ENCODE peak calls at places on chromosomes 3 and 15, in seven cellular contexts. One of them, this sample, is unnamed. For H3K4me1, the result is how much of the 10 kb centered on the place peaks cover.

GRCh38 chr3:59699648-59700320 is 650.0 kb upstream of the CFAP20DC start:
- DNase-seq in A549: no peak
- DNase-seq in upper lobe of right lung: no peak
- DNase-seq in pancreas: no peak
- DNase-seq in neural progenitor cell: no peak
- DNase-seq in effector memory CD4-positive, alpha-beta T cell: no peak
- DNase-seq in testis: no peak
- DNase-seq in this sample: no peak

GRCh38 chr15:45200001-45200798 is 12.4 kb upstream of the SHF start:
- DNase-seq in effector memory CD4-positive, alpha-beta T cell: peak
- DNase-seq in pancreas: peak
- DNase-seq in testis: peak
- DNase-seq in A549: peak
- DNase-seq in neural progenitor cell: peak
- DNase-seq in upper lobe of right lung: peak
- DNase-seq in this sample: peak

GRCh38 chr3:182212479-182213076 is 500.9 kb downstream of the SOX2 start:
- DNase-seq in A549: peak
- DNase-seq in neural progenitor cell: no peak
- DNase-seq in effector memory CD4-positive, alpha-beta T cell: no peak
- DNase-seq in pancreas: no peak
- DNase-seq in testis: no peak
- DNase-seq in upper lobe of right lung: no peak
- DNase-seq in this sample: no peak

GRCh38 chr3:127671523-127672428 is 976 bp upstream of the ABTB1 start:
- DNase-seq in neural progenitor cell: peak
- DNase-seq in pancreas: peak
- DNase-seq in A549: no peak
- DNase-seq in upper lobe of right lung: peak
- DNase-seq in effector memory CD4-positive, alpha-beta T cell: no peak
- DNase-seq in testis: no peak
- DNase-seq in this sample: peak

GRCh38 chr3:71226565-71227281 is 356.8 kb downstream of the FOXP1 start:
- DNase-seq in neural progenitor cell: no peak
- DNase-seq in effector memory CD4-positive, alpha-beta T cell: peak
- DNase-seq in A549: no peak
- DNase-seq in upper lobe of right lung: no peak
- DNase-seq in pancreas: no peak
- DNase-seq in testis: no peak
- DNase-seq in this sample: no peak

GRCh38 chr15:72312605-72313447 is 7.1 kb downstream of the CELF6 start:
- DNase-seq in upper lobe of right lung: peak
- DNase-seq in A549: peak
- DNase-seq in pancreas: peak
- DNase-seq in effector memory CD4-positive, alpha-beta T cell: peak
- DNase-seq in neural progenitor cell: peak
- DNase-seq in testis: peak
- DNase-seq in this sample: peak

GRCh38 chr15:58062983-58063382 is 2.5 kb downstream of the ALDH1A2 start:
- DNase-seq in neural progenitor cell: no peak
- DNase-seq in A549: no peak
- DNase-seq in upper lobe of right lung: no peak
- DNase-seq in effector memory CD4-positive, alpha-beta T cell: no peak
- DNase-seq in pancreas: no peak
- DNase-seq in testis: no peak
- DNase-seq in this sample: no peak

GRCh38 chr3:86702381-86702958 is 288.5 kb downstream of the VGLL3 start:
- DNase-seq in neural progenitor cell: peak
- DNase-seq in testis: no peak
- DNase-seq in upper lobe of right lung: no peak
- DNase-seq in A549: peak
- DNase-seq in pancreas: no peak
- DNase-seq in effector memory CD4-positive, alpha-beta T cell: no peak
- DNase-seq in this sample: no peak

GRCh38 chr15:26890451-26890850 is 23.6 kb downstream of the GABRA5 start:
- DNase-seq in testis: no peak
- DNase-seq in A549: no peak
- DNase-seq in upper lobe of right lung: no peak
- DNase-seq in neural progenitor cell: no peak
- DNase-seq in effector memory CD4-positive, alpha-beta T cell: no peak
- DNase-seq in pancreas: no peak
- DNase-seq in this sample: no peak

GRCh38 chr15:26890988-26891387 is 24.1 kb downstream of the GABRA5 start:
- DNase-seq in testis: no peak
- DNase-seq in effector memory CD4-positive, alpha-beta T cell: no peak
- DNase-seq in upper lobe of right lung: no peak
- DNase-seq in neural progenitor cell: no peak
- DNase-seq in pancreas: no peak
- DNase-seq in A549: no peak
- DNase-seq in this sample: no peak

GRCh38 chr15:26889298-26889898 is 22.5 kb downstream of the GABRA5 start:
- DNase-seq in A549: peak
- DNase-seq in effector memory CD4-positive, alpha-beta T cell: peak
- DNase-seq in pancreas: no peak
- DNase-seq in upper lobe of right lung: no peak
- DNase-seq in testis: peak
- DNase-seq in neural progenitor cell: peak
- DNase-seq in this sample: peak

GRCh38 chr15:26887926-26888666 is 21.2 kb downstream of the GABRA5 start:
- DNase-seq in effector memory CD4-positive, alpha-beta T cell: no peak
- DNase-seq in A549: peak
- DNase-seq in upper lobe of right lung: no peak
- DNase-seq in pancreas: no peak
- DNase-seq in testis: no peak
- DNase-seq in neural progenitor cell: no peak
- DNase-seq in this sample: no peak

DNA sequence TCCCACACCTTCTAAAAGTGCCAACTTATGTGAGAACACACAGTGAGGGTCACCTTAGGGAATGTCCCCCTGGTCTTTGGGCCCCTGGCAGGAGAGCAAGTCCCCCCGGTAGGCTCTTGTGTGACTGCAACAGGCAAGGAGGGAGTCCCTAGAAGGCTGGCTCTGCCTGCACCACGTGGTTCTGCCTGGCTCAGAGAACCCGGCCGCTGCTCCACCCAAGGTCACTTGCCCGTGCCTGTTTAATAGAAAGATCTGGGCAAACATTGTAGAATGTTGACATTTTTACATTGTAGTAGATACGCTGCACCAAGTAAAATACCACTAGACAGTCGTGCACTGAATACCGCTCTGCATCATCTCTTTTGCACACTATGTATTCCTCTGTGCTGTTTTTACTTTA is 21.9 kb downstream of the GABRA5 start:
- DNase-seq in neural progenitor cell: no peak
- DNase-seq in A549: peak
- DNase-seq in pancreas: no peak
- DNase-seq in testis: peak
- DNase-seq in effector memory CD4-positive, alpha-beta T cell: no peak
- DNase-seq in upper lobe of right lung: no peak
- DNase-seq in this sample: no peak
- H3K4me3 ChIP-seq in neural progenitor cell: no peak
- H3K4me3 ChIP-seq in A549: no peak
- H3K4me3 ChIP-seq in pancreas: no peak
- H3K4me3 ChIP-seq in testis: no peak
- H3K4me3 ChIP-seq in effector memory CD4-positive, alpha-beta T cell: no peak
- H3K4me3 ChIP-seq in upper lobe of right lung: no peak
- H3K4me3 ChIP-seq in this sample: no peak

GRCh38 chr3:142861926-142862325 is 27.0 kb downstream of the PCOLCE2 start:
- DNase-seq in upper lobe of right lung: no peak
- DNase-seq in testis: no peak
- DNase-seq in pancreas: no peak
- DNase-seq in A549: no peak
- DNase-seq in neural progenitor cell: no peak
- DNase-seq in effector memory CD4-positive, alpha-beta T cell: no peak
- DNase-seq in this sample: no peak
- H3K4me1 ChIP-seq in upper lobe of right lung: under half
- H3K4me1 ChIP-seq in testis: under half
- H3K4me1 ChIP-seq in pancreas: under half
- H3K4me1 ChIP-seq in A549: under half
- H3K4me1 ChIP-seq in neural progenitor cell: under half
- H3K4me1 ChIP-seq in effector memory CD4-positive, alpha-beta T cell: under half
- H3K4me1 ChIP-seq in this sample: under half

DNA sequence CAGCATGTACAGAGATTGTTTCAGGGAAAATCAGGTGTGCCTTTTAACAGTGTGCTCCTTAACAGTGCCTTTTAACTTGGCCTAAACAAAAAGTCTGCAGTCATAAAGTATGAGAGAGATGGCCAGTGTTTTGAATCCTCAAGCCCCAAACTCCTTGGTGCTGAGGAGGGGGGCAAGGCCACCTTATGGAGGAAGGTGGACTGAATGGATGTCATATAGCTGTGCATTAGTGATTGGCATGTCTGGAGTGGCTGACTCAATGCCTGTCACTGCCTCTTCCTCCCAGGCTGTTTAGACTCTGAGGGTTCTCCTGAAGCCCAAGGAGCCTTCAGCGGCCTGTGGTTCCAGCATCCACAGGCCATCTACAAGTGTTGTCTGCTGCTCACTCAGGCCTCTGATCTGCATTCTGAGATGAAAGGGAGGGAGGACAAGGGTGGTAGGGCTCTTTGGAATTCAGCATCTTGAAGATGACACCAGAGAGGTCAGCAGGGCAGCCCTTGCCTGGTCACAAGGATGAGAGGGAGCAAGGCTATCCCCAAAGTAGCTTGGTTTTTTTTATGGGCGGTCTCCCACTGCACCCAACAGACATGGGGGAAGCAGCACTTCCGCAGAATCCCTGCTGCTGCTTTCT is 1.5 kb downstream of the FOXL2NB start:
- DNase-seq in effector memory CD4-positive, alpha-beta T cell: no peak
- DNase-seq in upper lobe of right lung: no peak
- DNase-seq in testis: no peak
- DNase-seq in A549: no peak
- DNase-seq in neural progenitor cell: no peak
- DNase-seq in pancreas: no peak
- DNase-seq in this sample: no peak
- H3K4me3 ChIP-seq in effector memory CD4-positive, alpha-beta T cell: no peak
- H3K4me3 ChIP-seq in upper lobe of right lung: no peak
- H3K4me3 ChIP-seq in testis: no peak
- H3K4me3 ChIP-seq in A549: no peak
- H3K4me3 ChIP-seq in neural progenitor cell: no peak
- H3K4me3 ChIP-seq in pancreas: no peak
- H3K4me3 ChIP-seq in this sample: no peak

GRCh38 chr15:48550822-48551525 is 94.5 kb downstream of the FBN1 start:
- DNase-seq in testis: no peak
- DNase-seq in A549: no peak
- DNase-seq in effector memory CD4-positive, alpha-beta T cell: no peak
- DNase-seq in neural progenitor cell: no peak
- DNase-seq in pancreas: no peak
- DNase-seq in upper lobe of right lung: no peak
- DNase-seq in this sample: no peak

GRCh38 chr15:48541659-48542334 is 103.7 kb downstream of the FBN1 start:
- DNase-seq in A549: no peak
- DNase-seq in effector memory CD4-positive, alpha-beta T cell: no peak
- DNase-seq in upper lobe of right lung: no peak
- DNase-seq in testis: no peak
- DNase-seq in pancreas: no peak
- DNase-seq in neural progenitor cell: no peak
- DNase-seq in this sample: no peak

GRCh38 chr15:48548376-48548775 is 97.1 kb downstream of the FBN1 start:
- DNase-seq in upper lobe of right lung: no peak
- DNase-seq in neural progenitor cell: no peak
- DNase-seq in effector memory CD4-positive, alpha-beta T cell: no peak
- DNase-seq in A549: no peak
- DNase-seq in pancreas: no peak
- DNase-seq in testis: no peak
- DNase-seq in this sample: no peak

GRCh38 chr15:48544816-48545215 is 100.7 kb downstream of the FBN1 start:
- DNase-seq in upper lobe of right lung: no peak
- DNase-seq in testis: no peak
- DNase-seq in neural progenitor cell: no peak
- DNase-seq in pancreas: no peak
- DNase-seq in A549: no peak
- DNase-seq in effector memory CD4-positive, alpha-beta T cell: no peak
- DNase-seq in this sample: no peak

GRCh38 chr15:48547305-48547704 is 98.2 kb downstream of the FBN1 start:
- DNase-seq in pancreas: no peak
- DNase-seq in neural progenitor cell: no peak
- DNase-seq in effector memory CD4-positive, alpha-beta T cell: no peak
- DNase-seq in upper lobe of right lung: no peak
- DNase-seq in A549: no peak
- DNase-seq in testis: no peak
- DNase-seq in this sample: no peak
- H3K4me1 ChIP-seq in pancreas: under half
- H3K4me1 ChIP-seq in neural progenitor cell: under half
- H3K4me1 ChIP-seq in effector memory CD4-positive, alpha-beta T cell: under half
- H3K4me1 ChIP-seq in upper lobe of right lung: under half
- H3K4me1 ChIP-seq in A549: under half
- H3K4me1 ChIP-seq in testis: under half
- H3K4me1 ChIP-seq in this sample: under half

DNA sequence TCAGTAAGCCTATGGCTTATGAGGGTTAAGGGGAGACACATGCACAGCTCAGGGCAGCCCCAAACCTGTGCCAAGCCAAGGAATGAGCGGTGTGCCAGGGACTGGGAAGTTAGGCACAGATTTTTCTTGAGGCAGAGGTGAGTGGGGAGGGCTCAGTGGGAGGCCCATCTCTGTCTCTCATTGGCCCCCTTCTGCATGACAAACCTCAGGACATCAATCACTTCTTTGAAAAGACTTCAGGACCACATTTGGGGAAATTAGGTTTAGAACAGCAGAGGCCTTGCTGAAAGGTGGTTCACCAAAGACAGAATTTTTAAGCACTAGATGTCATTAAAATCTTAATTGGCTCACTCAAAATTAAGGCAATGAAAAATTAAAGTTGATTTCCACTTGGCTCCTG is 57.2 kb downstream of the RAB11A start:
- DNase-seq in neural progenitor cell: no peak
- DNase-seq in A549: no peak
- DNase-seq in upper lobe of right lung: no peak
- DNase-seq in effector memory CD4-positive, alpha-beta T cell: no peak
- DNase-seq in pancreas: no peak
- DNase-seq in testis: no peak
- DNase-seq in this sample: no peak
- H3K4me3 ChIP-seq in neural progenitor cell: no peak
- H3K4me3 ChIP-seq in A549: no peak
- H3K4me3 ChIP-seq in upper lobe of right lung: no peak
- H3K4me3 ChIP-seq in effector memory CD4-positive, alpha-beta T cell: no peak
- H3K4me3 ChIP-seq in pancreas: no peak
- H3K4me3 ChIP-seq in testis: no peak
- H3K4me3 ChIP-seq in this sample: no peak

GRCh38 chr3:171807129-171807675 is 3.1 kb downstream of the PLD1 start:
- DNase-seq in A549: no peak
- DNase-seq in neural progenitor cell: no peak
- DNase-seq in pancreas: no peak
- DNase-seq in upper lobe of right lung: no peak
- DNase-seq in testis: no peak
- DNase-seq in effector memory CD4-positive, alpha-beta T cell: no peak
- DNase-seq in this sample: no peak

GRCh38 chr3:171807806-171808205 is 2.5 kb downstream of the PLD1 start:
- DNase-seq in testis: no peak
- DNase-seq in A549: no peak
- DNase-seq in neural progenitor cell: no peak
- DNase-seq in pancreas: no peak
- DNase-seq in effector memory CD4-positive, alpha-beta T cell: no peak
- DNase-seq in upper lobe of right lung: no peak
- DNase-seq in this sample: no peak

GRCh38 chr3:171804618-171805389 is 5.5 kb downstream of the PLD1 start:
- DNase-seq in upper lobe of right lung: no peak
- DNase-seq in neural progenitor cell: no peak
- DNase-seq in effector memory CD4-positive, alpha-beta T cell: no peak
- DNase-seq in pancreas: no peak
- DNase-seq in A549: no peak
- DNase-seq in testis: peak
- DNase-seq in this sample: no peak

GRCh38 chr3:171805687-171806086 is 4.6 kb downstream of the PLD1 start:
- DNase-seq in pancreas: no peak
- DNase-seq in testis: no peak
- DNase-seq in neural progenitor cell: no peak
- DNase-seq in upper lobe of right lung: no peak
- DNase-seq in effector memory CD4-positive, alpha-beta T cell: no peak
- DNase-seq in A549: no peak
- DNase-seq in this sample: no peak

GRCh38 chr3:171806200-171807128 is 3.8 kb downstream of the PLD1 start:
- DNase-seq in A549: peak
- DNase-seq in upper lobe of right lung: no peak
- DNase-seq in pancreas: no peak
- DNase-seq in testis: no peak
- DNase-seq in neural progenitor cell: no peak
- DNase-seq in effector memory CD4-positive, alpha-beta T cell: no peak
- DNase-seq in this sample: no peak
- H3K4me1 ChIP-seq in A549: half or more
- H3K4me1 ChIP-seq in upper lobe of right lung: under half
- H3K4me1 ChIP-seq in pancreas: under half
- H3K4me1 ChIP-seq in testis: under half
- H3K4me1 ChIP-seq in neural progenitor cell: under half
- H3K4me1 ChIP-seq in effector memory CD4-positive, alpha-beta T cell: under half
- H3K4me1 ChIP-seq in this sample: under half

This sample was measured in HAP-1.